ENCODE peak calls at places on chromosomes 6 and 20, in seven cellular contexts. A is foreskin melanocyte; E is adrenal gland; H is activated CD4-positive, alpha-beta T cell treated with anti-CD3 and anti-CD28 coated beads, Interleukin-2, amount 50 U/mL, for 48 hours; Y is astrocyte of the cerebellum; U is NCI-H1092; R is naive thymus-derived CD4-positive, alpha-beta T cell. W is an unnamed sample.
A peak's percentile ranks its signal among the peaks of the same experiment; 100 is the strongest.

GRCh38 chr6:139027620-139028182 is 844 bp upstream of the ABRACL start:
- DNase-seq in H (peak; percentile 64), U (no peak), E (no peak), A (peak; percentile 55), R (no peak), Y (no peak), W (peak; percentile 18)

GRCh38 chr20:48307277-48307676 is 520.5 kb downstream of the PREX1 start:
- DNase-seq in R (no peak), E (no peak), Y (no peak), H (no peak), A (no peak), U (no peak), W (no peak)

GRCh38 chr20:50594591-50595432 is 84.6 kb downstream of the PTPN1 start:
- DNase-seq in H (no peak), U (no peak), R (no peak), A (no peak), Y (no peak), E (no peak), W (no peak)

GRCh38 chr6:91500689-91501303 is 913.9 kb upstream of the MAP3K7 start:
- DNase-seq in A (no peak), H (no peak), R (no peak), E (no peak), U (no peak), Y (no peak), W (no peak)

GRCh38 chr6:148112851-148113319 is 229.8 kb upstream of the SASH1 start:
- DNase-seq in A (no peak), R (no peak), U (no peak), Y (no peak), E (no peak), H (no peak), W (no peak)

GRCh38 chr20:1500496-1500895 is 9.3 kb upstream of the SIRPB2 start:
- DNase-seq in A (no peak), Y (no peak), R (no peak), H (no peak), E (no peak), U (no peak), W (no peak)

GRCh38 chr6:41634657-41635056 is 3.6 kb upstream of the MDFI start:
- DNase-seq in U (no peak), Y (peak; percentile 65), A (no peak), H (no peak), R (no peak), E (no peak), W (no peak)

GRCh38 chr20:23926941-23927872 is 47.7 kb upstream of the CST5 start:
- DNase-seq in Y (no peak), A (no peak), E (no peak), U (no peak), R (no peak), H (no peak), W (no peak)

GRCh38 chr20:57841297-57841866 is 131.6 kb upstream of the PMEPA1 start:
- DNase-seq in A (no peak), H (no peak), E (no peak), U (no peak), R (no peak), Y (no peak), W (no peak)